ENCODE peak calls at places on chromosomes 7 and 10, in four cellular contexts. One of them, this sample, is unnamed.

GRCh38 chr7:132740176-132740575 is 163.9 kb upstream of the PLXNA4 start:
- DNase-seq in aorta: no peak
- DNase-seq in sciatic nerve: no peak
- DNase-seq in T47D: no peak
- DNase-seq in this sample: no peak

GRCh38 chr10:79223001-79223345 is 124.3 kb upstream of the PPIF start:
- DNase-seq in aorta: no peak
- DNase-seq in T47D: no peak
- DNase-seq in sciatic nerve: no peak
- DNase-seq in this sample: no peak

GRCh38 chr10:100297242-100297641 is 10.8 kb upstream of the BLOC1S2 start:
- DNase-seq in T47D: no peak
- DNase-seq in sciatic nerve: no peak
- DNase-seq in aorta: no peak
- DNase-seq in this sample: no peak

GRCh38 chr10:15897282-15897681 is 37.0 kb upstream of the MINDY3 start:
- DNase-seq in aorta: no peak
- DNase-seq in T47D: no peak
- DNase-seq in sciatic nerve: no peak
- DNase-seq in this sample: no peak

GRCh38 chr7:39811161-39811614 is 138.9 kb upstream of the CDK13 start:
- DNase-seq in aorta: no peak
- DNase-seq in sciatic nerve: no peak
- DNase-seq in T47D: peak
- DNase-seq in this sample: no peak

GRCh38 chr7:94779070-94779469 is 123.1 kb upstream of the SGCE start:
- DNase-seq in T47D: no peak
- DNase-seq in sciatic nerve: no peak
- DNase-seq in aorta: no peak
- DNase-seq in this sample: no peak

GRCh38 chr7:668139-668871 is 58.2 kb upstream of the DNAAF5 start:
- DNase-seq in sciatic nerve: peak
- DNase-seq in aorta: no peak
- DNase-seq in T47D: peak
- DNase-seq in this sample: peak

GRCh38 chr7:45573636-45574470 is at the start of gene ADCY1:
- DNase-seq in T47D: peak
- DNase-seq in aorta: no peak
- DNase-seq in sciatic nerve: no peak
- DNase-seq in this sample: no peak

GRCh38 chr10:70145166-70145665 is 1.3 kb downstream of the TYSND1 start:
- DNase-seq in aorta: no peak
- DNase-seq in sciatic nerve: no peak
- DNase-seq in T47D: no peak
- DNase-seq in this sample: no peak

GRCh38 chr7:40749877-40750276 is 615.1 kb downstream of the SUGCT start:
- DNase-seq in aorta: no peak
- DNase-seq in sciatic nerve: no peak
- DNase-seq in T47D: no peak
- DNase-seq in this sample: no peak

GRCh38 chr10:102408081-102408727 is 10.4 kb downstream of the PSD start:
- DNase-seq in sciatic nerve: no peak
- DNase-seq in aorta: no peak
- DNase-seq in T47D: no peak
- DNase-seq in this sample: no peak

GRCh38 chr7:134513169-134513752 is 14.1 kb upstream of the AKR1B10 start:
- DNase-seq in T47D: peak
- DNase-seq in aorta: no peak
- DNase-seq in sciatic nerve: no peak
- DNase-seq in this sample: no peak

GRCh38 chr7:73547841-73548240 is 9.6 kb downstream of the BCL7B start:
- DNase-seq in sciatic nerve: no peak
- DNase-seq in T47D: no peak
- DNase-seq in aorta: no peak
- DNase-seq in this sample: no peak

GRCh38 chr7:30980751-30981150 is 17.0 kb downstream of the GHRHR start:
- DNase-seq in T47D: no peak
- DNase-seq in aorta: no peak
- DNase-seq in sciatic nerve: no peak
- DNase-seq in this sample: no peak

GRCh38 chr10:86520871-86521619 is 547 bp downstream of the WAPL start:
- DNase-seq in T47D: peak
- DNase-seq in sciatic nerve: peak
- DNase-seq in aorta: peak
- DNase-seq in this sample: peak

GRCh38 chr7:69656077-69656476 is 57.8 kb downstream of the AUTS2 start:
- DNase-seq in sciatic nerve: no peak
- DNase-seq in T47D: no peak
- DNase-seq in aorta: no peak
- DNase-seq in this sample: no peak

GRCh38 chr7:151809864-151810170 is 67.1 kb downstream of the PRKAG2 start:
- DNase-seq in aorta: no peak
- DNase-seq in sciatic nerve: no peak
- DNase-seq in T47D: no peak
- DNase-seq in this sample: peak

GRCh38 chr7:14377646-14378266 is 388.3 kb upstream of the ETV1 start:
- DNase-seq in aorta: no peak
- DNase-seq in sciatic nerve: no peak
- DNase-seq in T47D: no peak
- DNase-seq in this sample: no peak

GRCh38 chr7:80729586-80730320 is 91.3 kb downstream of the CD36 start:
- DNase-seq in aorta: peak
- DNase-seq in T47D: peak
- DNase-seq in sciatic nerve: no peak
- DNase-seq in this sample: no peak

GRCh38 chr10:94131885-94132284 is 138.2 kb downstream of the PLCE1 start:
- DNase-seq in sciatic nerve: no peak
- DNase-seq in aorta: no peak
- DNase-seq in T47D: no peak
- DNase-seq in this sample: no peak

GRCh38 chr7:150388709-150389531 is 9.8 kb downstream of the ZNF775 start:
- DNase-seq in T47D: no peak
- DNase-seq in sciatic nerve: peak
- DNase-seq in aorta: peak
- DNase-seq in this sample: peak

GRCh38 chr7:38311329-38311937 is 38.0 kb upstream of the TARP start:
- DNase-seq in aorta: peak
- DNase-seq in T47D: no peak
- DNase-seq in sciatic nerve: peak
- DNase-seq in this sample: peak

GRCh38 chr7:880450-880849 is 4.1 kb downstream of the GET4 start:
- DNase-seq in aorta: no peak
- DNase-seq in sciatic nerve: no peak
- DNase-seq in T47D: no peak
- DNase-seq in this sample: no peak

GRCh38 chr10:69437321-69438259 is 13.7 kb upstream of the TSPAN15 start:
- DNase-seq in T47D: peak
- DNase-seq in sciatic nerve: no peak
- DNase-seq in aorta: no peak
- DNase-seq in this sample: peak

GRCh38 chr10:62027841-62028501 is 126.5 kb downstream of the ARID5B start:
- DNase-seq in T47D: no peak
- DNase-seq in sciatic nerve: no peak
- DNase-seq in aorta: no peak
- DNase-seq in this sample: no peak

GRCh38 chr7:113159746-113160339 is 41.5 kb upstream of the SMIM30 start:
- DNase-seq in T47D: peak
- DNase-seq in sciatic nerve: no peak
- DNase-seq in aorta: no peak
- DNase-seq in this sample: no peak

GRCh38 chr7:69781412-69781846 is 183.2 kb downstream of the AUTS2 start:
- DNase-seq in T47D: peak
- DNase-seq in sciatic nerve: no peak
- DNase-seq in aorta: peak
- DNase-seq in this sample: peak

GRCh38 chr10:25555865-25556264 is 378.2 kb upstream of the MYO3A start:
- DNase-seq in sciatic nerve: no peak
- DNase-seq in aorta: no peak
- DNase-seq in T47D: peak
- DNase-seq in this sample: no peak

GRCh38 chr10:43491855-43492254 is 54.9 kb downstream of the ZNF487 start:
- DNase-seq in T47D: no peak
- DNase-seq in sciatic nerve: no peak
- DNase-seq in aorta: no peak
- DNase-seq in this sample: no peak

GRCh38 chr10:10831085-10831484 is 186.6 kb upstream of the CELF2 start:
- DNase-seq in T47D: no peak
- DNase-seq in sciatic nerve: no peak
- DNase-seq in aorta: peak
- DNase-seq in this sample: peak